ENCODE peak calls at places on chromosome 2, in five cellular contexts. Q is NCI-H524; Z is stimulated activated naive B cell treated with anti-CD40 and anti-IgM and Interleukin-4, amounts not matched to agents 10 μg/mL and 1 μg/mL and 100 μg/mL, for 72 hours; A is spleen; L is CD4-positive, alpha-beta T cell. C is an unnamed sample.
A peak's percentile ranks its signal among the peaks of the same experiment; 100 is the strongest.

GRCh38 chr2:233163486-233164103 is 87.9 kb upstream of the ATG16L1 start:
- DNase-seq in Q (no peak), Z (no peak), A (no peak), L (no peak), C (no peak)

GRCh38 chr2:60331106-60331809 is 222.2 kb downstream of the BCL11A start:
- DNase-seq in Q (peak; percentile 33), Z (no peak), A (no peak), L (no peak), C (no peak)

GRCh38 chr2:1455466-1455865 is 42.2 kb downstream of the TPO start:
- DNase-seq in Q (peak; percentile 84), Z (no peak), A (no peak), L (no peak), C (no peak)

GRCh38 chr2:14492920-14493503 is 139.5 kb upstream of the LRATD1 start:
- DNase-seq in Q (no peak), Z (no peak), A (no peak), L (no peak), C (peak; percentile 79)

GRCh38 chr2:170144758-170145157 is 33.2 kb upstream of the MYO3B start:
- DNase-seq in Q (peak; percentile 66), Z (no peak), A (no peak), L (no peak), C (no peak)

GRCh38 chr2:439540-440465 is 151.9 kb upstream of the ALKAL2 start:
- DNase-seq in Q (no peak), Z (no peak), A (no peak), L (no peak), C (no peak)

GRCh38 chr2:73408198-73408597 is 22.6 kb downstream of the ALMS1 start:
- DNase-seq in Q (no peak), Z (no peak), A (no peak), L (no peak), C (no peak)

GRCh38 chr2:44922776-44923175 is 18.7 kb upstream of the SIX3 start:
- DNase-seq in Q (no peak), Z (no peak), A (no peak), L (no peak), C (no peak)

GRCh38 chr2:160411167-160411566 is 82.4 kb downstream of the RBMS1 start:
- DNase-seq in Q (no peak), Z (peak; percentile 11), A (peak; percentile 79), L (no peak), C (peak; percentile 70)